ENCODE peak calls at places on chromosome 16, in six cellular contexts. One of them, this sample, is unnamed.

GRCh38 chr16:73191111-73192046 is 143.5 kb upstream of the ZFHX3 start:
- DNase-seq in upper lobe of right lung: no peak
- DNase-seq in endodermal cell: no peak
- DNase-seq in kidney: no peak
- DNase-seq in PC-3: no peak
- DNase-seq in spleen: no peak
- DNase-seq in this sample: no peak

GRCh38 chr16:23092072-23092800 is 57.0 kb downstream of the USP31 start:
- DNase-seq in PC-3: no peak
- DNase-seq in spleen: no peak
- DNase-seq in upper lobe of right lung: no peak
- DNase-seq in endodermal cell: no peak
- DNase-seq in kidney: no peak
- DNase-seq in this sample: no peak

GRCh38 chr16:70577256-70577698 is 53.7 kb downstream of the SF3B3 start:
- DNase-seq in PC-3: peak; percentile 51
- DNase-seq in spleen: no peak
- DNase-seq in kidney: peak; percentile 74
- DNase-seq in endodermal cell: peak; percentile 61
- DNase-seq in upper lobe of right lung: no peak
- DNase-seq in this sample: no peak

GRCh38 chr16:74216319-74216718 is 80.3 kb upstream of the PSMD7 start:
- DNase-seq in endodermal cell: no peak
- DNase-seq in spleen: no peak
- DNase-seq in upper lobe of right lung: no peak
- DNase-seq in kidney: no peak
- DNase-seq in PC-3: no peak
- DNase-seq in this sample: no peak

GRCh38 chr16:11253009-11253994 is 2.7 kb downstream of the SOCS1 start:
- DNase-seq in kidney: no peak
- DNase-seq in endodermal cell: no peak
- DNase-seq in upper lobe of right lung: no peak
- DNase-seq in spleen: no peak
- DNase-seq in PC-3: no peak
- DNase-seq in this sample: no peak

GRCh38 chr16:79848739-79849518 is 248.4 kb upstream of the MAF start:
- DNase-seq in upper lobe of right lung: no peak
- DNase-seq in kidney: no peak
- DNase-seq in PC-3: no peak
- DNase-seq in spleen: no peak
- DNase-seq in endodermal cell: no peak
- DNase-seq in this sample: no peak

GRCh38 chr16:23699100-23699499 is 13.9 kb downstream of the ERN2 start:
- DNase-seq in spleen: peak; percentile 84
- DNase-seq in upper lobe of right lung: no peak
- DNase-seq in kidney: no peak
- DNase-seq in endodermal cell: no peak
- DNase-seq in PC-3: peak; percentile 12
- DNase-seq in this sample: no peak

GRCh38 chr16:792221-792995 is 4.0 kb downstream of the CHTF18 start:
- DNase-seq in kidney: no peak
- DNase-seq in PC-3: no peak
- DNase-seq in endodermal cell: no peak
- DNase-seq in spleen: no peak
- DNase-seq in upper lobe of right lung: no peak
- DNase-seq in this sample: no peak

GRCh38 chr16:10579965-10580918 is at the start of gene EMP2:
- DNase-seq in upper lobe of right lung: peak; percentile 93
- DNase-seq in spleen: peak; percentile 78
- DNase-seq in PC-3: peak; percentile 76
- DNase-seq in endodermal cell: peak; percentile 93
- DNase-seq in kidney: peak; percentile 88
- DNase-seq in this sample: peak; percentile 93

GRCh38 chr16:53465606-53466290 is 31.5 kb downstream of the RBL2 start:
- DNase-seq in upper lobe of right lung: no peak
- DNase-seq in PC-3: peak; percentile 62
- DNase-seq in kidney: no peak
- DNase-seq in spleen: no peak
- DNase-seq in endodermal cell: no peak
- DNase-seq in this sample: no peak

GRCh38 chr16:85894266-85894665 is 4.7 kb upstream of the IRF8 start:
- DNase-seq in upper lobe of right lung: no peak
- DNase-seq in kidney: no peak
- DNase-seq in spleen: no peak
- DNase-seq in PC-3: peak; percentile 19
- DNase-seq in endodermal cell: peak; percentile 86
- DNase-seq in this sample: peak; percentile 64

GRCh38 chr16:49617710-49618330 is 238.1 kb downstream of the ZNF423 start:
- DNase-seq in upper lobe of right lung: no peak
- DNase-seq in spleen: peak; percentile 39
- DNase-seq in kidney: no peak
- DNase-seq in endodermal cell: peak; percentile 28
- DNase-seq in PC-3: no peak
- DNase-seq in this sample: no peak

GRCh38 chr16:77223184-77223583 is 24.0 kb downstream of the SYCE1L start:
- DNase-seq in PC-3: peak; percentile 8
- DNase-seq in spleen: no peak
- DNase-seq in endodermal cell: peak; percentile 89
- DNase-seq in kidney: no peak
- DNase-seq in upper lobe of right lung: no peak
- DNase-seq in this sample: no peak

GRCh38 chr16:64738321-64738960 is 383.4 kb downstream of the CDH11 start:
- DNase-seq in kidney: no peak
- DNase-seq in upper lobe of right lung: no peak
- DNase-seq in endodermal cell: no peak
- DNase-seq in spleen: no peak
- DNase-seq in PC-3: no peak
- DNase-seq in this sample: no peak

GRCh38 chr16:72172105-72173034 is at the start of gene PMFBP1:
- DNase-seq in endodermal cell: no peak
- DNase-seq in spleen: no peak
- DNase-seq in upper lobe of right lung: no peak
- DNase-seq in PC-3: peak; percentile 74
- DNase-seq in kidney: no peak
- DNase-seq in this sample: no peak

GRCh38 chr16:85750827-85751641 is at the start of gene C16orf74:
- DNase-seq in spleen: peak; percentile 89
- DNase-seq in endodermal cell: peak; percentile 83
- DNase-seq in kidney: peak; percentile 83
- DNase-seq in upper lobe of right lung: peak; percentile 76
- DNase-seq in PC-3: peak; percentile 71
- DNase-seq in this sample: peak; percentile 75

GRCh38 chr16:69741951-69742904 is 12.5 kb downstream of the NOB1 start:
- DNase-seq in kidney: peak; percentile 94
- DNase-seq in endodermal cell: no peak
- DNase-seq in PC-3: peak; percentile 37
- DNase-seq in spleen: peak; percentile 80
- DNase-seq in upper lobe of right lung: peak; percentile 83
- DNase-seq in this sample: no peak

GRCh38 chr16:71637398-71637797 is 11.4 kb downstream of the MARVELD3 start:
- DNase-seq in spleen: no peak
- DNase-seq in kidney: no peak
- DNase-seq in upper lobe of right lung: no peak
- DNase-seq in endodermal cell: peak; percentile 91
- DNase-seq in PC-3: no peak
- DNase-seq in this sample: no peak

GRCh38 chr16:50696126-50696525 is 2.7 kb downstream of the NOD2 start:
- DNase-seq in endodermal cell: peak; percentile 37
- DNase-seq in kidney: no peak
- DNase-seq in PC-3: no peak
- DNase-seq in upper lobe of right lung: no peak
- DNase-seq in spleen: no peak
- DNase-seq in this sample: peak; percentile 42

GRCh38 chr16:53429221-53429943 is 4.9 kb upstream of the RBL2 start:
- DNase-seq in kidney: no peak
- DNase-seq in spleen: no peak
- DNase-seq in endodermal cell: no peak
- DNase-seq in PC-3: peak; percentile 55
- DNase-seq in upper lobe of right lung: no peak
- DNase-seq in this sample: no peak

GRCh38 chr16:11349599-11350276 is 4.5 kb downstream of the RMI2 start:
- DNase-seq in spleen: no peak
- DNase-seq in endodermal cell: no peak
- DNase-seq in kidney: peak; percentile 91
- DNase-seq in PC-3: peak; percentile 75
- DNase-seq in upper lobe of right lung: peak; percentile 77
- DNase-seq in this sample: no peak

GRCh38 chr16:49620158-49620867 is 235.6 kb downstream of the ZNF423 start:
- DNase-seq in kidney: peak; percentile 95
- DNase-seq in PC-3: peak; percentile 33
- DNase-seq in endodermal cell: peak; percentile 50
- DNase-seq in spleen: peak; percentile 72
- DNase-seq in upper lobe of right lung: no peak
- DNase-seq in this sample: no peak

GRCh38 chr16:67966549-67967182 is 1.8 kb downstream of the SLC12A4 start:
- DNase-seq in endodermal cell: peak; percentile 84
- DNase-seq in PC-3: no peak
- DNase-seq in kidney: no peak
- DNase-seq in upper lobe of right lung: no peak
- DNase-seq in spleen: peak; percentile 71
- DNase-seq in this sample: peak; percentile 66

GRCh38 chr16:678858-679807 is 1.1 kb upstream of the STUB1 start:
- DNase-seq in endodermal cell: peak; percentile 90
- DNase-seq in spleen: peak; percentile 94
- DNase-seq in upper lobe of right lung: peak; percentile 86
- DNase-seq in kidney: peak; percentile 94
- DNase-seq in PC-3: peak; percentile 12
- DNase-seq in this sample: peak; percentile 78

GRCh38 chr16:11101695-11102522 is 154.1 kb downstream of the SOCS1 start:
- DNase-seq in endodermal cell: no peak
- DNase-seq in spleen: no peak
- DNase-seq in upper lobe of right lung: no peak
- DNase-seq in kidney: no peak
- DNase-seq in PC-3: no peak
- DNase-seq in this sample: no peak

GRCh38 chr16:83574388-83574787 is 233.4 kb upstream of the HSBP1 start:
- DNase-seq in PC-3: peak; percentile 1
- DNase-seq in upper lobe of right lung: no peak
- DNase-seq in kidney: no peak
- DNase-seq in spleen: no peak
- DNase-seq in endodermal cell: peak; percentile 77
- DNase-seq in this sample: peak; percentile 7

GRCh38 chr16:24748242-24748641 is 18.8 kb downstream of the TNRC6A start:
- DNase-seq in upper lobe of right lung: no peak
- DNase-seq in spleen: no peak
- DNase-seq in endodermal cell: no peak
- DNase-seq in PC-3: peak; percentile 80
- DNase-seq in kidney: no peak
- DNase-seq in this sample: no peak

DNA sequence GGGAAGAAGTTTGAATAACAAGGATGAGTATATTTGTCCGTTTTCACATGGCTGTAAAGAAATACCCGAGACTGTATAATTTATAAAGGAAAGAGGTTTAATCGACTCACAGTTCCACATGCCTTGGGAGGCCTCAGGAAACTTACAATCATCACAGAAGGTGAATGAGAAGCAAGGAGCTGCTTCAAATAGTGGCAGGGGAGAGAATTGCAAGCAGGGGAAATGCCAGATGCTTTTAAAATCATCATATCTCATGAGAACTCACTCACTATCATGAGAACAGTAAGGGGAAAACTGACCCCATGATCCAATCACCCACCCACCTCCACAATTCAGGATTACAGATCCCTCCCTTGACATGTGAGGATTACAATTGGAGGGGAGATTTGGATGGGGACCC is 212.8 kb upstream of the CDH8 start:
- DNase-seq in kidney: no peak
- DNase-seq in spleen: no peak
- DNase-seq in PC-3: no peak
- DNase-seq in upper lobe of right lung: no peak
- DNase-seq in endodermal cell: no peak
- DNase-seq in this sample: no peak
- TF ChIP-seq CTCF in kidney: no peak
- TF ChIP-seq CTCF in spleen: no peak
- TF ChIP-seq CTCF in PC-3: no peak
- TF ChIP-seq CTCF in upper lobe of right lung: no peak
- TF ChIP-seq CTCF in endodermal cell: peak; percentile 59
- TF ChIP-seq CTCF in this sample: no peak

DNA sequence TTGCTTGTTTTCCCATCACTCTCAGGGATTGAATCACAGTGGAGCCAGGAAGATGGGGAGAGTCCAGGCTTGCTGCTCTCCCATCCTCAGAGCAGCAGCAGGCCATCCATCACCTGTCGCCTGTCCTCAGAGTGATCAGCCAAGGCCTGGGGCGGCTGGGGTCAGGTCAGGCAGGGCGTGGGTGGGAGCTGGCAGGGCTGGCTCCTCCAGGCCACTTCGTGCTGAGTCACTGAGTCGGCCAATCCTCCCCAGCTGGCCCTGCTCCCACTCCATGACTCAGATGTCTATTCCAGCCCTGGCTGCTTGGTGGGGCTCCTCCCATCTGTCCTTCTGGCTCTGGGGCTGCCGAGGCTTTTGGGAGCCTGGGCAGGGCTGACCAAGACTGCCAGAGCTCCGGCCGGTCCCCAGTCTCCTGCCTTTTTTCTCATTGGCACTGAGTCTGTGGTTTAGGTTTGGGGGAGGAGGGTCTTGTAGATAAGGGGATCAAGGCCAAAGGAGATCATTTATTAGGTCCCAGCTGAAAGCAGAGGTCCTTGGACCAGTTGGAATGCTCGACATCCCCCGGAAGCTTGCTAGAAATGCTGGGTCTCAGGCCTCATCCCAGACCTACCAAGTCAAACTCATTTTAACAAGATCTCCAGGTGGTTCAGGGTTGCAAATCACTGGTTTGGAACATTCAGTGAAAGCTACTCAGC is 72.7 kb downstream of the ABCC1 start:
- DNase-seq in kidney: peak; percentile 98
- DNase-seq in upper lobe of right lung: peak; percentile 92
- DNase-seq in endodermal cell: peak; percentile 77
- DNase-seq in PC-3: peak; percentile 95
- DNase-seq in spleen: peak; percentile 85
- DNase-seq in this sample: peak; percentile 53
- H3K4me1 ChIP-seq in kidney: peaks cover 13% of the 10 kb centered on the region
- H3K4me1 ChIP-seq in upper lobe of right lung: peaks cover 22% of the 10 kb centered on the region
- H3K4me1 ChIP-seq in endodermal cell: peaks cover 9% of the 10 kb centered on the region
- H3K4me1 ChIP-seq in PC-3: peaks cover 70% of the 10 kb centered on the region
- H3K4me1 ChIP-seq in spleen: peaks cover 60% of the 10 kb centered on the region
- H3K4me1 ChIP-seq in this sample: peaks cover 15% of the 10 kb centered on the region

GRCh38 chr16:7317982-7318381 is 14.7 kb upstream of the RBFOX1 start:
- DNase-seq in PC-3: no peak
- DNase-seq in upper lobe of right lung: no peak
- DNase-seq in kidney: no peak
- DNase-seq in spleen: no peak
- DNase-seq in endodermal cell: no peak
- DNase-seq in this sample: no peak
- TF ChIP-seq CTCF in PC-3: no peak
- TF ChIP-seq CTCF in upper lobe of right lung: no peak
- TF ChIP-seq CTCF in kidney: no peak
- TF ChIP-seq CTCF in spleen: no peak
- TF ChIP-seq CTCF in endodermal cell: no peak
- TF ChIP-seq CTCF in this sample: no peak

GRCh38 chr16:88764913-88765349 is 20.1 kb downstream of the PIEZO1 start:
- DNase-seq in spleen: no peak
- DNase-seq in kidney: no peak
- DNase-seq in endodermal cell: peak; percentile 62
- DNase-seq in PC-3: peak; percentile 83
- DNase-seq in upper lobe of right lung: peak; percentile 90
- DNase-seq in this sample: peak; percentile 95
- H3K4me1 ChIP-seq in spleen: peaks cover 100% of the 10 kb centered on the region
- H3K4me1 ChIP-seq in kidney: peaks cover 44% of the 10 kb centered on the region
- H3K4me1 ChIP-seq in endodermal cell: peaks cover 22% of the 10 kb centered on the region
- H3K4me1 ChIP-seq in PC-3: peaks cover 37% of the 10 kb centered on the region
- H3K4me1 ChIP-seq in upper lobe of right lung: peaks cover 84% of the 10 kb centered on the region
- H3K4me1 ChIP-seq in this sample: peaks cover 79% of the 10 kb centered on the region

This sample was measured in Caco-2.